ENCODE peak calls at places on chromosomes 1 and 21, in nine cellular contexts. X, F, E, P, C, R, S, L and H are unnamed samples.

GRCh38 chr21:46662765-46663500 is 27.5 kb downstream of the PRMT2 start:
- DNase-seq in P (no peak), C (no peak), S (no peak), E (no peak), X (no peak), L (no peak), R (no peak), F (no peak), H (no peak)

GRCh38 chr1:96306809-96307208 is 414.8 kb upstream of the PTBP2 start:
- DNase-seq in C (no peak), E (no peak), L (no peak), X (peak; percentile 69), S (no peak), R (no peak), P (peak; percentile 52), F (no peak), H (no peak)

GRCh38 chr1:172338295-172338735 is 82.2 kb upstream of the C1orf105 start:
- DNase-seq in X (no peak), E (no peak), C (peak; percentile 22), R (no peak), L (no peak), S (no peak), P (no peak), F (no peak), H (peak; percentile 7)

GRCh38 chr1:31707711-31708110 is 3.9 kb upstream of the COL16A1 start:
- DNase-seq in R (no peak), P (peak; percentile 85), L (no peak), S (no peak), C (no peak), E (peak; percentile 44), F (no peak), X (peak; percentile 74), H (no peak)

GRCh38 chr1:20823879-20824278 is 36.8 kb upstream of the HP1BP3 start:
- DNase-seq in P (no peak), C (no peak), S (no peak), R (no peak), L (no peak), F (no peak), E (no peak), X (no peak), H (no peak)

GRCh38 chr1:192559115-192560006 is 16.2 kb upstream of the RGS1 start:
- DNase-seq in L (no peak), P (peak; percentile 93), E (peak; percentile 55), X (peak; percentile 97), S (no peak), F (no peak), C (no peak), R (no peak), H (no peak)

GRCh38 chr1:227774721-227775665 is 39.8 kb downstream of the SNAP47 start:
- DNase-seq in L (no peak), P (peak; percentile 45), X (no peak), E (no peak), F (no peak), C (no peak), S (no peak), R (no peak), H (no peak)

GRCh38 chr1:150609726-150610125 is 19.7 kb downstream of the ENSA start:
- DNase-seq in L (no peak), P (peak; percentile 76), S (no peak), X (peak; percentile 71), F (no peak), R (no peak), C (no peak), E (no peak), H (no peak)

GRCh38 chr1:7341145-7341900 is 429.8 kb upstream of the VAMP3 start:
- DNase-seq in R (no peak), S (peak; percentile 31), X (peak; percentile 80), L (no peak), P (peak; percentile 28), E (no peak), C (no peak), F (peak; percentile 64), H (peak; percentile 67)

GRCh38 chr1:60575326-60575874 is 501.8 kb upstream of the C1orf87 start:
- DNase-seq in E (no peak), X (no peak), P (no peak), R (no peak), C (no peak), F (no peak), L (no peak), S (peak; percentile 9), H (no peak)

GRCh38 chr1:160544647-160545046 is 21.6 kb upstream of the SLAMF6 start:
- DNase-seq in C (no peak), L (no peak), E (peak; percentile 49), X (peak; percentile 53), F (no peak), R (no peak), P (peak; percentile 23), S (no peak), H (no peak)